ENCODE peak calls at places on chromosomes 12 and 14, in five cellular contexts. One of them, this sample, is unnamed.

GRCh38 chr14:36974985-36975384 is 197.4 kb downstream of the SLC25A21 start:
- DNase-seq in HepG2: no peak
- DNase-seq in K562: no peak
- DNase-seq in GM12878: no peak
- DNase-seq in SK-N-SH: no peak
- DNase-seq in this sample: no peak

GRCh38 chr12:91380651-91381050 is 198.0 kb upstream of the DCN start:
- DNase-seq in HepG2: no peak
- DNase-seq in SK-N-SH: no peak
- DNase-seq in K562: no peak
- DNase-seq in GM12878: no peak
- DNase-seq in this sample: no peak

GRCh38 chr12:84805474-84805858 is 107.1 kb downstream of the SLC6A15 start:
- DNase-seq in SK-N-SH: no peak
- DNase-seq in GM12878: no peak
- DNase-seq in K562: no peak
- DNase-seq in HepG2: no peak
- DNase-seq in this sample: no peak

GRCh38 chr12:5971194-5971850 is 26.3 kb upstream of the ANO2 start:
- DNase-seq in HepG2: no peak
- DNase-seq in SK-N-SH: no peak
- DNase-seq in K562: no peak
- DNase-seq in GM12878: no peak
- DNase-seq in this sample: no peak

GRCh38 chr12:113359939-113360748 is 1.8 kb downstream of the PLBD2 start:
- DNase-seq in GM12878: no peak
- DNase-seq in K562: no peak
- DNase-seq in SK-N-SH: peak; percentile 64
- DNase-seq in HepG2: peak; percentile 35
- DNase-seq in this sample: no peak

GRCh38 chr12:121025442-121026226 is 9.3 kb upstream of the C12orf43 start:
- DNase-seq in SK-N-SH: no peak
- DNase-seq in GM12878: no peak
- DNase-seq in K562: no peak
- DNase-seq in HepG2: peak; percentile 97
- DNase-seq in this sample: no peak

GRCh38 chr12:120186654-120187053 is 7.9 kb downstream of the GCN1 start:
- DNase-seq in K562: no peak
- DNase-seq in HepG2: no peak
- DNase-seq in SK-N-SH: no peak
- DNase-seq in GM12878: no peak
- DNase-seq in this sample: no peak

GRCh38 chr12:121202407-121203355 is 7.2 kb upstream of the P2RX4 start:
- DNase-seq in HepG2: no peak
- DNase-seq in GM12878: no peak
- DNase-seq in SK-N-SH: peak; percentile 53
- DNase-seq in K562: peak; percentile 65
- DNase-seq in this sample: no peak

GRCh38 chr14:64682173-64682710 is 22.0 kb upstream of the PLEKHG3 start:
- DNase-seq in HepG2: no peak
- DNase-seq in SK-N-SH: no peak
- DNase-seq in K562: no peak
- DNase-seq in GM12878: no peak
- DNase-seq in this sample: no peak

GRCh38 chr14:52862652-52863338 is 71.4 kb upstream of the GNPNAT1 start:
- DNase-seq in K562: no peak
- DNase-seq in HepG2: no peak
- DNase-seq in SK-N-SH: no peak
- DNase-seq in GM12878: no peak
- DNase-seq in this sample: peak; percentile 51

GRCh38 chr14:106442857-106443256 is 916.5 kb downstream of the TMEM121 start:
- DNase-seq in HepG2: no peak
- DNase-seq in GM12878: no peak
- DNase-seq in SK-N-SH: no peak
- DNase-seq in K562: peak; percentile 12
- DNase-seq in this sample: peak; percentile 40

GRCh38 chr12:12721251-12721689 is 4.1 kb downstream of the CDKN1B start:
- DNase-seq in K562: peak; percentile 44
- DNase-seq in GM12878: no peak
- DNase-seq in SK-N-SH: no peak
- DNase-seq in HepG2: no peak
- DNase-seq in this sample: no peak

GRCh38 chr12:5884285-5884684 is 60.8 kb downstream of the ANO2 start:
- DNase-seq in K562: no peak
- DNase-seq in HepG2: no peak
- DNase-seq in GM12878: no peak
- DNase-seq in SK-N-SH: no peak
- DNase-seq in this sample: no peak

GRCh38 chr12:100672075-100672592 is 98.7 kb downstream of the GAS2L3 start:
- DNase-seq in SK-N-SH: peak; percentile 30
- DNase-seq in K562: peak; percentile 55
- DNase-seq in GM12878: no peak
- DNase-seq in HepG2: peak; percentile 24
- DNase-seq in this sample: no peak

GRCh38 chr14:64937821-64938193 is 4.7 kb downstream of the GPX2 start:
- DNase-seq in GM12878: no peak
- DNase-seq in SK-N-SH: no peak
- DNase-seq in K562: no peak
- DNase-seq in HepG2: peak; percentile 63
- DNase-seq in this sample: no peak

GRCh38 chr14:90114554-90114953 is 52.8 kb downstream of the KCNK13 start:
- DNase-seq in GM12878: no peak
- DNase-seq in HepG2: peak; percentile 5
- DNase-seq in K562: peak; percentile 3
- DNase-seq in SK-N-SH: peak; percentile 12
- DNase-seq in this sample: no peak

GRCh38 chr14:79225815-79226214 is 985.5 kb downstream of the DIO2 start:
- DNase-seq in HepG2: no peak
- DNase-seq in K562: no peak
- DNase-seq in SK-N-SH: no peak
- DNase-seq in GM12878: no peak
- DNase-seq in this sample: no peak

GRCh38 chr14:70707138-70708038 is 65.7 kb downstream of the TTC9 start:
- DNase-seq in GM12878: peak; percentile 93
- DNase-seq in K562: peak; percentile 3
- DNase-seq in HepG2: peak; percentile 93
- DNase-seq in SK-N-SH: no peak
- DNase-seq in this sample: peak; percentile 39

GRCh38 chr12:122327494-122328385 is 61.4 kb upstream of the VPS33A start:
- DNase-seq in HepG2: no peak
- DNase-seq in GM12878: no peak
- DNase-seq in SK-N-SH: no peak
- DNase-seq in K562: no peak
- DNase-seq in this sample: no peak

GRCh38 chr12:38907171-38907923 is 2.0 kb upstream of the CPNE8 start:
- DNase-seq in SK-N-SH: no peak
- DNase-seq in K562: no peak
- DNase-seq in HepG2: no peak
- DNase-seq in GM12878: no peak
- DNase-seq in this sample: no peak

GRCh38 chr14:69077841-69078240 is 75.1 kb downstream of the DCAF5 start:
- DNase-seq in K562: no peak
- DNase-seq in SK-N-SH: no peak
- DNase-seq in HepG2: no peak
- DNase-seq in GM12878: no peak
- DNase-seq in this sample: peak; percentile 12

GRCh38 chr12:132520421-132521199 is 30.7 kb downstream of the FBRSL1 start:
- DNase-seq in GM12878: no peak
- DNase-seq in HepG2: no peak
- DNase-seq in SK-N-SH: no peak
- DNase-seq in K562: no peak
- DNase-seq in this sample: no peak

GRCh38 chr14:42149609-42150261 is 543.1 kb downstream of the LRFN5 start:
- DNase-seq in SK-N-SH: no peak
- DNase-seq in GM12878: no peak
- DNase-seq in K562: no peak
- DNase-seq in HepG2: no peak
- DNase-seq in this sample: no peak
- TF ChIP-seq JUND in SK-N-SH: no peak
- TF ChIP-seq JUND in GM12878: no peak
- TF ChIP-seq JUND in K562: no peak
- TF ChIP-seq JUND in HepG2: no peak
- TF ChIP-seq JUND in this sample: no peak

GRCh38 chr12:9347328-9348127 is 139.3 kb upstream of the PZP start:
- DNase-seq in GM12878: no peak
- DNase-seq in HepG2: no peak
- DNase-seq in SK-N-SH: no peak
- DNase-seq in K562: no peak
- DNase-seq in this sample: no peak
- TF ChIP-seq JUND in GM12878: no peak
- TF ChIP-seq JUND in HepG2: no peak
- TF ChIP-seq JUND in SK-N-SH: no peak
- TF ChIP-seq JUND in K562: no peak
- TF ChIP-seq JUND in this sample: no peak

DNA sequence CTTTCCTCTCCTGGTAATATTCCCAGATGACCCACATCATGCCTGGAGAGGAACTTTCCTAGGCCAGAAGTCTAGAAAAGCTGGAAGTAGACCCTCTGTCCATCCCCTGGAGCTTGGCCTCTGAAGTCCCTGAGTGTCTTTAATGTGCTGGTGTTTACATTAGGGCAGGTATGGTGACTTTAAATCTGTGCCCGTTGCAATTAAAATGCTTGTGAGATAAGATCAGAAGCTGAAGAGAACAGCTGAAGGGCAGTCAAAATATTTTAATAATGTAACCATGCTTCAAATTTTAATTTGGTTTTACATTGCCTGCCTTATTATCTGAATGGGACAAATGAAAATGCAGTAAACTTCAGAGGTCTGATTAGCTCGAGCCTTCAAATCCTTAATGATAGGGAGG is 1022.5 kb downstream of the BCL11B start:
- DNase-seq in K562: no peak
- DNase-seq in GM12878: no peak
- DNase-seq in HepG2: no peak
- DNase-seq in SK-N-SH: no peak
- DNase-seq in this sample: peak; percentile 23
- TF ChIP-seq JUND in K562: no peak
- TF ChIP-seq JUND in GM12878: no peak
- TF ChIP-seq JUND in HepG2: no peak
- TF ChIP-seq JUND in SK-N-SH: no peak
- TF ChIP-seq JUND in this sample: peak; percentile 14

DNA sequence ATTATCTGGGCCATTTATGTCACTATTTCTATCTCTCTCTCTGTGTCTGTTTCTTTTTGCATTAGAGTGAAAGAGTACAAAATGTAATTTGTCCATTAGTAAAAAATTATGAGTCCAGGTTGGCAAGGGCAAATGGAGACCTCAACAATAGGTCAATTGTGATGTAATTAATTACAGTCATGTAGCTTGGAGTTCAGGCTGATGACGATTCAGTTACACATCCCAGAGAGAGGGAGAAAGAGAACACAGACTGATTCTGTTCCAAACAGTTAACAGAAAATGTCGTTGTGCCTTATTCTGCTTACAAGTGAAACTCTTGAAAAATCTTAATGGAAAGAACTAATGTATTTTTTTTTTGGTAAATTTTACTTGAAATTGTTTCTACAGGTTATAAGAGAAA is 83.3 kb downstream of the ATXN7L3B start:
- DNase-seq in HepG2: no peak
- DNase-seq in GM12878: no peak
- DNase-seq in SK-N-SH: no peak
- DNase-seq in K562: no peak
- DNase-seq in this sample: no peak
- TF ChIP-seq JUND in HepG2: no peak
- TF ChIP-seq JUND in GM12878: no peak
- TF ChIP-seq JUND in SK-N-SH: no peak
- TF ChIP-seq JUND in K562: no peak
- TF ChIP-seq JUND in this sample: no peak